ENCODE peak calls at places on chromosomes 5 and 9, in six cellular contexts. P is ovary, I is breast epithelium, G is Peyer's patch, Z is HepG2, H is upper lobe of left lung. B is an unnamed sample.

GRCh38 chr9:130493476-130493875 is 48.7 kb downstream of the ASS1 start:
- DNase-seq in P (no peak), I (no peak), G (no peak), Z (no peak), H (no peak), B (no peak)

GRCh38 chr5:158943057-158943456 is 156.7 kb downstream of the EBF1 start:
- DNase-seq in P (peak), I (no peak), G (no peak), Z (peak), H (no peak), B (peak)

GRCh38 chr5:180135128-180135955 is 63.8 kb upstream of the RNF130 start:
- DNase-seq in P (no peak), I (peak), G (peak), Z (no peak), H (no peak), B (no peak)

GRCh38 chr9:133441571-133441970 is 18.2 kb upstream of the CACFD1 start:
- DNase-seq in P (no peak), I (no peak), G (no peak), Z (no peak), H (no peak), B (no peak)

GRCh38 chr9:76927540-76928240 is 21.8 kb upstream of the PRUNE2 start:
- DNase-seq in P (no peak), I (no peak), G (no peak), Z (no peak), H (no peak), B (no peak)

GRCh38 chr5:38373733-38374132 is 115.4 kb downstream of the EGFLAM start:
- DNase-seq in P (no peak), I (no peak), G (no peak), Z (no peak), H (no peak), B (no peak)

GRCh38 chr9:109469646-109470358 is 28.3 kb downstream of the PTPN3 start:
- DNase-seq in P (peak), I (peak), G (peak), Z (peak), H (no peak), B (no peak)

GRCh38 chr5:168360521-168361285 is 69.3 kb downstream of the WWC1 start:
- DNase-seq in P (no peak), I (no peak), G (no peak), Z (no peak), H (no peak), B (no peak)

GRCh38 chr5:167160388-167160787 is 1131.1 kb upstream of the WWC1 start:
- DNase-seq in P (no peak), I (no peak), G (no peak), Z (no peak), H (no peak), B (no peak)

GRCh38 chr9:18473551-18474279 is at the start of gene ADAMTSL1:
- DNase-seq in P (peak), I (no peak), G (no peak), Z (no peak), H (no peak), B (no peak)

GRCh38 chr9:111076519-111076918 is 38.2 kb upstream of the LPAR1 start:
- DNase-seq in P (no peak), I (no peak), G (no peak), Z (no peak), H (no peak), B (no peak)

GRCh38 chr9:38621434-38622082 is 1.2 kb upstream of the ANKRD18A start:
- DNase-seq in P (no peak), I (no peak), G (no peak), Z (peak), H (peak), B (no peak)

GRCh38 chr5:42950466-42951168 is 89.5 kb downstream of the ANXA2R start:
- DNase-seq in P (peak), I (no peak), G (peak), Z (no peak), H (no peak), B (peak)

GRCh38 chr9:35340046-35340445 is 149.9 kb upstream of the RUSC2 start:
- DNase-seq in P (no peak), I (no peak), G (no peak), Z (no peak), H (no peak), B (no peak)

GRCh38 chr9:126719677-126720435 is 85.0 kb upstream of the ZBTB43 start:
- DNase-seq in P (no peak), I (peak), G (peak), Z (peak), H (peak), B (peak)

GRCh38 chr5:174218162-174218561 is 172.7 kb downstream of the NSG2 start:
- DNase-seq in P (no peak), I (no peak), G (no peak), Z (no peak), H (no peak), B (no peak)

GRCh38 chr5:154176191-154176590 is 14.3 kb upstream of the GALNT10 start:
- DNase-seq in P (no peak), I (no peak), G (no peak), Z (no peak), H (no peak), B (no peak)

GRCh38 chr5:180332861-180333260 is 20.3 kb downstream of the GFPT2 start:
- DNase-seq in P (no peak), I (no peak), G (no peak), Z (no peak), H (no peak), B (no peak)

GRCh38 chr5:149005077-149005892 is 57.6 kb downstream of the SH3TC2 start:
- DNase-seq in P (no peak), I (no peak), G (no peak), Z (no peak), H (no peak), B (no peak)

GRCh38 chr9:100064872-100065581 is 33.8 kb downstream of the ERP44 start:
- DNase-seq in P (no peak), I (no peak), G (no peak), Z (no peak), H (no peak), B (no peak)

GRCh38 chr9:131438190-131438589 is 44.3 kb downstream of the PRRC2B start:
- DNase-seq in P (peak), I (peak), G (no peak), Z (no peak), H (no peak), B (no peak)

GRCh38 chr5:180303226-180304015 is 11.5 kb upstream of the MAPK9 start:
- DNase-seq in P (no peak), I (no peak), G (no peak), Z (peak), H (no peak), B (no peak)

GRCh38 chr9:21434202-21435014 is 5.8 kb upstream of the IFNA1 start:
- DNase-seq in P (no peak), I (no peak), G (peak), Z (peak), H (no peak), B (no peak)

GRCh38 chr9:22158983-22159382 is 149.9 kb upstream of the CDKN2B start:
- DNase-seq in P (peak), I (no peak), G (no peak), Z (peak), H (no peak), B (peak)

GRCh38 chr9:120875954-120876841 is 790 bp downstream of the PHF19 start:
- DNase-seq in P (peak), I (peak), G (peak), Z (peak), H (peak), B (peak)

GRCh38 chr5:130400091-130400490 is 495.8 kb downstream of the CHSY3 start:
- DNase-seq in P (no peak), I (no peak), G (no peak), Z (peak), H (no peak), B (no peak)

GRCh38 chr9:123401879-123402513 is 46.0 kb downstream of the CRB2 start:
- DNase-seq in P (no peak), I (no peak), G (no peak), Z (peak), H (no peak), B (no peak)

GRCh38 chr5:125829349-125829748 is 593.9 kb upstream of the GRAMD2B start:
- DNase-seq in P (no peak), I (no peak), G (no peak), Z (no peak), H (no peak), B (no peak)

GRCh38 chr5:125835293-125836172 is 587.7 kb upstream of the GRAMD2B start:
- DNase-seq in P (peak), I (no peak), G (no peak), Z (peak), H (no peak), B (no peak)

GRCh38 chr5:125834438-125835147 is 588.6 kb upstream of the GRAMD2B start:
- DNase-seq in P (no peak), I (no peak), G (no peak), Z (no peak), H (no peak), B (no peak)
- H3K4me3 ChIP-seq in P (no peak), I (no peak), G (no peak), Z (no peak), H (no peak), B (no peak)

GRCh38 chr5:375921-376871 is 54.7 kb downstream of the AHRR start:
- DNase-seq in P (no peak), I (no peak), G (peak), Z (no peak), H (peak), B (peak)
- TF ChIP-seq POLR2A in P (no peak), I (no peak), G (no peak), Z (no peak), H (no peak), B (no peak)

GRCh38 chr9:104177003-104177611 is 83.0 kb downstream of the SMC2 start:
- DNase-seq in P (no peak), I (no peak), G (no peak), Z (peak), H (no peak), B (no peak)
- TF ChIP-seq CTCF in P (no peak), I (no peak), G (no peak), Z (peak), H (peak), B (no peak)

GRCh38 chr9:107732781-107733529 is 243.4 kb upstream of the KLF4 start:
- DNase-seq in P (peak), I (no peak), G (no peak), Z (no peak), H (no peak), B (peak)
- H3K4me3 ChIP-seq in P (peak), I (peak), G (peak), Z (no peak), H (peak), B (no peak)

GRCh38 chr9:116544896-116545295 is 142.2 kb upstream of the TRIM32 start:
- DNase-seq in P (no peak), I (no peak), G (no peak), Z (no peak), H (peak), B (no peak)
- TF ChIP-seq POLR2A in P (no peak), I (no peak), G (no peak), Z (no peak), H (no peak), B (no peak)

GRCh38 chr9:116469128-116469527 is 218.0 kb upstream of the TRIM32 start:
- DNase-seq in P (no peak), I (no peak), G (no peak), Z (no peak), H (no peak), B (no peak)

GRCh38 chr9:116468369-116468768 is 218.7 kb upstream of the TRIM32 start:
- DNase-seq in P (no peak), I (no peak), G (no peak), Z (no peak), H (no peak), B (no peak)

GRCh38 chr9:116475201-116475600 is 211.9 kb upstream of the TRIM32 start:
- DNase-seq in P (no peak), I (no peak), G (no peak), Z (no peak), H (no peak), B (no peak)

GRCh38 chr9:116471093-116471906 is 215.8 kb upstream of the TRIM32 start:
- DNase-seq in P (peak), I (no peak), G (no peak), Z (no peak), H (no peak), B (no peak)

DNA sequence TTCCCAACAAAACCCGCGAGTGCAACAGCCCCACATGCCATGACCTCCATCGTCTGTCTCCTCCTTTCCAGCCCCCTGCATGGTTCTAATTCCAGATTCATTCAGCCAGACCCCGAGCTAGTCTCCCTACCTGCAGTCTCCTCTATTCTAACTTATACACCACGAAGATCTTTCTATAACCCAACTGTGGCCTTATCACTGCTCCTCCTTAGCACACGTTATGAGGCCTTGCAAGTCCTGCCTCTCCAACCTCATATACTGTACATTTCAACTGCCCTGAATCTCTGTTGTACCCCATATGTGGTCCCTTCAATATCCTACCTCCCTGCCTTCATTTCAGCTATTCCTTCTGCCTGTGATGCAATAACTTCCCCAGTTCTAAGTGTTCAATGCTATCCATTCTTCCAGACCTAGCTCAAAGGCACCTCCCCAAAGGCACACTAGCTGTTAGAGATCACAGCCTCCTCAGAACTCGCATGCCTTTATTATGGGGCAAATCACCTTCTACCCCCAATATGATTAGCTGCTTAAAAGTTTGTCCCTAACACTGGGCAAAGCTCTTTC is 215.1 kb upstream of the TRIM32 start:
- DNase-seq in P (no peak), I (no peak), G (no peak), Z (no peak), H (no peak), B (no peak)
- TF ChIP-seq CTCF in P (no peak), I (no peak), G (no peak), Z (no peak), H (no peak), B (no peak)

GRCh38 chr9:115615821-115616665 is 498.1 kb upstream of the TNC start:
- DNase-seq in P (no peak), I (no peak), G (no peak), Z (no peak), H (no peak), B (no peak)
- H3K4me3 ChIP-seq in P (no peak), I (no peak), G (no peak), Z (no peak), H (no peak), B (no peak)

GRCh38 chr5:150361301-150361700 is 3.8 kb downstream of the TCOF1 start:
- DNase-seq in P (no peak), I (no peak), G (no peak), Z (no peak), H (no peak), B (no peak)

GRCh38 chr5:150356575-150357284 is 767 bp upstream of the TCOF1 start:
- DNase-seq in P (no peak), I (no peak), G (no peak), Z (no peak), H (no peak), B (no peak)

GRCh38 chr5:150355791-150356190 is 1.7 kb upstream of the TCOF1 start:
- DNase-seq in P (no peak), I (no peak), G (no peak), Z (no peak), H (no peak), B (no peak)

GRCh38 chr5:150358261-150359095 is 981 bp downstream of the TCOF1 start:
- DNase-seq in P (no peak), I (no peak), G (no peak), Z (peak), H (no peak), B (no peak)

GRCh38 chr5:150357326-150358260 is at the start of gene TCOF1:
- DNase-seq in P (peak), I (peak), G (peak), Z (peak), H (peak), B (peak)
- TF ChIP-seq POLR2A in P (peak), I (no peak), G (peak), Z (no peak), H (no peak), B (no peak)

B was measured in lower leg skin.